ENCODE peak calls at places on chromosomes 12 and 14, in seven cellular contexts. L, Y, T, P, K, H and O are unnamed samples.

GRCh38 chr12:26810330-26810729 is 22.7 kb downstream of the ITPR2 start:
- DNase-seq in P (no peak), T (peak; percentile 71), H (no peak), K (no peak), L (no peak), Y (peak; percentile 64), O (no peak)

GRCh38 chr14:21026251-21026987 is 1.6 kb upstream of the NDRG2 start:
- DNase-seq in L (no peak), T (no peak), K (no peak), Y (no peak), H (no peak), P (no peak), O (no peak)

GRCh38 chr14:89915114-89915878 is 39.2 kb downstream of the EFCAB11 start:
- DNase-seq in L (peak; percentile 54), P (peak; percentile 31), T (peak; percentile 74), H (peak; percentile 52), Y (peak; percentile 37), K (peak; percentile 4), O (peak; percentile 69)

GRCh38 chr14:68798621-68799020 is 5.8 kb upstream of the ZFP36L1 start:
- DNase-seq in H (no peak), Y (no peak), T (no peak), K (no peak), L (no peak), P (no peak), O (no peak)

GRCh38 chr14:67538501-67538900 is 5.4 kb downstream of the PLEKHH1 start:
- DNase-seq in T (no peak), P (no peak), L (no peak), Y (no peak), H (no peak), K (no peak), O (no peak)

GRCh38 chr12:56374726-56375597 is 12.3 kb upstream of the APOF start:
- DNase-seq in P (no peak), K (no peak), H (no peak), T (no peak), Y (no peak), L (no peak), O (no peak)

GRCh38 chr12:55727643-55728184 is 1.1 kb downstream of the CD63 start:
- DNase-seq in P (no peak), L (no peak), K (no peak), Y (peak; percentile 53), H (peak; percentile 17), T (peak; percentile 81), O (no peak)

GRCh38 chr12:108694812-108695278 is 36.5 kb downstream of the CORO1C start:
- DNase-seq in P (no peak), L (no peak), H (no peak), Y (no peak), K (no peak), T (no peak), O (no peak)

GRCh38 chr14:93751946-93752660 is 36.2 kb downstream of the PRIMA1 start:
- DNase-seq in K (no peak), L (no peak), T (no peak), H (no peak), P (no peak), Y (no peak), O (no peak)

GRCh38 chr12:6180300-6181051 is 19.7 kb upstream of the CD9 start:
- DNase-seq in P (no peak), Y (no peak), T (peak; percentile 86), H (no peak), K (no peak), L (no peak), O (no peak)

GRCh38 chr12:34301251-34302130 is 279.2 kb downstream of the ALG10 start:
- DNase-seq in H (no peak), Y (no peak), T (no peak), K (no peak), P (no peak), L (no peak), O (no peak)

GRCh38 chr12:110741371-110741770 is 1.3 kb downstream of the PPP1CC start:
- DNase-seq in H (no peak), T (no peak), K (no peak), Y (no peak), P (no peak), L (no peak), O (no peak)

GRCh38 chr14:89000007-89000942 is 175.8 kb downstream of the TTC8 start:
- DNase-seq in P (peak; percentile 97), L (no peak), Y (peak; percentile 54), T (no peak), H (no peak), K (no peak), O (no peak)

GRCh38 chr12:75660805-75661404 is 149.5 kb upstream of the KRR1 start:
- DNase-seq in K (no peak), P (no peak), T (no peak), Y (no peak), H (no peak), L (no peak), O (no peak)

GRCh38 chr14:44626423-44626822 is 119.3 kb upstream of the FSCB start:
- DNase-seq in P (no peak), T (no peak), L (no peak), Y (no peak), H (no peak), K (no peak), O (no peak)

GRCh38 chr12:52316290-52316689 is 4.9 kb downstream of the KRT83 start:
- DNase-seq in H (no peak), P (no peak), L (no peak), Y (no peak), K (no peak), T (no peak), O (no peak)

GRCh38 chr14:73311710-73312035 is 74.4 kb downstream of the PAPLN start:
- DNase-seq in K (no peak), T (no peak), L (no peak), P (no peak), H (no peak), Y (no peak), O (no peak)

GRCh38 chr12:65787056-65787855 is 37.0 kb upstream of the HMGA2 start:
- DNase-seq in Y (no peak), L (no peak), P (no peak), K (no peak), T (no peak), H (no peak), O (no peak)

GRCh38 chr12:75086086-75087038 is 123.3 kb downstream of the KCNC2 start:
- DNase-seq in H (no peak), T (no peak), P (no peak), K (no peak), L (no peak), Y (peak; percentile 61), O (no peak)

GRCh38 chr12:89621511-89621910 is 87.1 kb downstream of the ATP2B1 start:
- DNase-seq in H (no peak), Y (no peak), T (no peak), K (no peak), L (no peak), P (no peak), O (no peak)

GRCh38 chr12:119444462-119445044 is 110.0 kb downstream of the CCDC60 start:
- DNase-seq in K (peak; percentile 8), L (peak; percentile 2), T (no peak), Y (no peak), P (no peak), H (peak; percentile 9), O (peak; percentile 16)

GRCh38 chr12:131471271-131471905 is 239.5 kb upstream of the SFSWAP start:
- DNase-seq in Y (no peak), H (no peak), P (no peak), T (no peak), L (no peak), K (no peak), O (no peak)

GRCh38 chr14:50091240-50091914 is 25.0 kb downstream of the VCPKMT start:
- DNase-seq in H (no peak), L (no peak), Y (no peak), T (no peak), K (no peak), P (no peak), O (no peak)

GRCh38 chr12:121858662-121859572 is at the start of gene HPD:
- DNase-seq in H (no peak), K (no peak), L (no peak), P (peak; percentile 42), Y (peak; percentile 13), T (peak; percentile 83), O (no peak)

GRCh38 chr12:68042212-68042699 is 53.0 kb downstream of the IFNG-AS1 start:
- DNase-seq in P (no peak), Y (no peak), L (no peak), T (no peak), K (no peak), H (peak; percentile 35), O (no peak)

GRCh38 chr12:114976959-114977358 is 293.0 kb upstream of the TBX3 start:
- DNase-seq in H (no peak), L (no peak), Y (no peak), K (no peak), P (no peak), T (no peak), O (no peak)

GRCh38 chr14:30558675-30559555 is at the start of gene G2E3:
- DNase-seq in K (peak; percentile 81), L (peak; percentile 76), P (no peak), Y (peak; percentile 76), T (peak; percentile 83), H (peak; percentile 89), O (peak; percentile 90)

GRCh38 chr12:25708661-25709060 is 155.6 kb upstream of the LMNTD1 start:
- DNase-seq in L (no peak), H (no peak), T (no peak), K (no peak), Y (no peak), P (no peak), O (no peak)

GRCh38 chr12:49950310-49951251 is at the start of gene AQP2:
- DNase-seq in Y (no peak), T (no peak), K (no peak), H (no peak), P (no peak), L (no peak), O (no peak)

GRCh38 chr12:95605087-95605486 is 53.8 kb upstream of the USP44 start:
- DNase-seq in K (no peak), Y (no peak), P (no peak), L (no peak), H (no peak), T (no peak), O (no peak)

GRCh38 chr12:109151457-109151856 is 35.1 kb downstream of the ACACB start:
- DNase-seq in T (no peak), L (no peak), P (no peak), Y (no peak), K (no peak), H (no peak), O (no peak)

GRCh38 chr14:105605501-105606304 is 79.3 kb downstream of the TMEM121 start:
- DNase-seq in K (no peak), L (no peak), P (no peak), T (no peak), Y (no peak), H (no peak), O (no peak)

GRCh38 chr14:36556811-36557433 is 25.5 kb downstream of the NKX2-8 start:
- DNase-seq in K (peak; percentile 46), H (peak; percentile 29), T (no peak), Y (no peak), P (no peak), L (no peak), O (peak; percentile 61)

GRCh38 chr12:93552427-93552826 is 20.0 kb upstream of the SOCS2 start:
- DNase-seq in P (no peak), Y (no peak), L (no peak), H (no peak), T (no peak), K (no peak), O (no peak)

GRCh38 chr12:78406776-78407335 is 457.7 kb upstream of the SYT1 start:
- DNase-seq in K (peak; percentile 65), H (no peak), P (no peak), T (no peak), L (no peak), Y (no peak), O (peak; percentile 78)

GRCh38 chr14:50530794-50531193 is 1.6 kb downstream of the MAP4K5 start:
- DNase-seq in T (no peak), Y (no peak), P (no peak), L (no peak), H (no peak), K (no peak), O (no peak)

GRCh38 chr12:90593596-90594290 is 361.2 kb downstream of the CCER1 start:
- DNase-seq in Y (no peak), H (peak; percentile 20), T (no peak), P (no peak), L (no peak), K (no peak), O (no peak)

GRCh38 chr12:80268924-80269749 is 169.8 kb downstream of the OTOGL start:
- DNase-seq in H (no peak), Y (peak; percentile 78), K (no peak), L (no peak), T (no peak), P (peak; percentile 45), O (no peak)